ENCODE peak calls at places on chromosome 2, in ten cellular contexts. M is HFF-Myc; U is AG09319; Z is osteocyte; G is RWPE2; S is PC-9; E is CD4-positive, alpha-beta T cell; P is mammary epithelial cell; L is HL-60; Y is sigmoid colon. O is an unnamed sample.

GRCh38 chr2:157596992-157597681 is 31.5 kb downstream of the ACVR1C start:
- DNase-seq in M (no peak), G (no peak), U (no peak), E (peak; percentile 51), Y (peak; percentile 60), L (no peak), S (no peak), P (peak; percentile 11), Z (no peak), O (no peak)

GRCh38 chr2:32572737-32573136 is 55.1 kb upstream of the TTC27 start:
- DNase-seq in P (no peak), G (no peak), Y (no peak), M (no peak), Z (no peak), L (no peak), U (no peak), E (no peak), S (no peak), O (no peak)

GRCh38 chr2:197383825-197384224 is 51.0 kb downstream of the SF3B1 start:
- DNase-seq in Z (no peak), E (no peak), P (no peak), L (no peak), G (no peak), S (no peak), U (no peak), Y (no peak), M (no peak), O (no peak)

GRCh38 chr2:109258905-109259540 is 130.0 kb downstream of the SH3RF3 start:
- DNase-seq in E (no peak), S (no peak), M (no peak), Y (no peak), Z (no peak), U (no peak), G (no peak), L (no peak), P (no peak), O (no peak)

GRCh38 chr2:56531668-56532420 is 348.1 kb downstream of the CCDC85A start:
- DNase-seq in L (no peak), E (no peak), S (no peak), M (no peak), Y (no peak), G (no peak), U (no peak), P (no peak), Z (no peak), O (no peak)

GRCh38 chr2:12594590-12594989 is 122.1 kb upstream of the TRIB2 start:
- DNase-seq in M (no peak), L (no peak), Y (no peak), P (peak; percentile 46), U (no peak), G (no peak), E (no peak), S (no peak), Z (no peak), O (no peak)

GRCh38 chr2:209662091-209662490 is 109.5 kb upstream of the UNC80 start:
- DNase-seq in G (no peak), M (no peak), U (no peak), L (no peak), Z (no peak), S (no peak), Y (no peak), E (no peak), P (no peak), O (no peak)

GRCh38 chr2:158602027-158602426 is 145.3 kb downstream of the PKP4 start:
- DNase-seq in M (no peak), G (no peak), S (no peak), P (no peak), Y (no peak), L (no peak), U (no peak), Z (no peak), E (no peak), O (no peak)

GRCh38 chr2:231461516-231461971 is 2.7 kb downstream of the NCL start:
- DNase-seq in L (peak; percentile 43), Z (no peak), M (no peak), Y (no peak), G (no peak), P (no peak), U (no peak), E (no peak), S (no peak), O (no peak)

GRCh38 chr2:136117391-136117841 is 533 bp downstream of the CXCR4 start:
- DNase-seq in G (no peak), L (no peak), Z (no peak), Y (no peak), P (peak; percentile 14), S (no peak), M (no peak), E (peak; percentile 49), U (no peak), O (peak; percentile 34)

GRCh38 chr2:223526106-223526505 is 76.1 kb downstream of the SCG2 start:
- DNase-seq in U (no peak), S (peak; percentile 22), G (no peak), Y (no peak), E (no peak), Z (no peak), M (no peak), L (no peak), P (peak; percentile 65), O (no peak)

GRCh38 chr2:202185816-202186221 is 52.6 kb downstream of the SUMO1 start:
- DNase-seq in E (no peak), Y (no peak), U (peak; percentile 14), M (no peak), G (no peak), P (peak; percentile 46), L (no peak), S (peak; percentile 44), Z (no peak), O (no peak)

GRCh38 chr2:186748354-186748753 is 54.5 kb downstream of the FAM171B start:
- DNase-seq in E (no peak), Z (no peak), Y (no peak), L (no peak), P (no peak), M (peak; percentile 14), U (no peak), G (no peak), S (peak; percentile 30), O (no peak)

GRCh38 chr2:234989183-234989701 is 37.4 kb downstream of the SH3BP4 start:
- DNase-seq in G (peak; percentile 97), S (peak; percentile 98), M (no peak), P (peak; percentile 89), Z (no peak), Y (peak; percentile 91), L (no peak), U (no peak), E (no peak), O (no peak)

GRCh38 chr2:148519013-148519412 is 125.5 kb upstream of the EPC2 start:
- DNase-seq in M (no peak), P (no peak), Y (no peak), E (no peak), U (no peak), S (no peak), Z (peak; percentile 67), G (no peak), L (no peak), O (no peak)
- TF ChIP-seq CTCF in M (no peak), P (no peak), Y (no peak), E (no peak), U (no peak), S (no peak), Z (no peak), G (no peak), L (no peak), O (no peak)

GRCh38 chr2:15588329-15588919 is 3.2 kb upstream of the DDX1 start:
- DNase-seq in P (peak; percentile 28), S (peak; percentile 55), M (peak; percentile 40), Y (no peak), G (no peak), U (no peak), E (no peak), L (no peak), Z (no peak), O (peak; percentile 31)

GRCh38 chr2:15593327-15593705 is 1.6 kb downstream of the DDX1 start:
- DNase-seq in P (no peak), U (no peak), L (no peak), G (no peak), M (no peak), Z (no peak), E (no peak), S (no peak), Y (no peak), O (no peak)

GRCh38 chr2:15591373-15591691 is 336 bp upstream of the DDX1 start:
- DNase-seq in M (no peak), S (no peak), Z (no peak), G (no peak), Y (no peak), P (no peak), L (no peak), E (no peak), U (no peak), O (no peak)

GRCh38 chr2:15594291-15595256 is 2.9 kb downstream of the DDX1 start:
- DNase-seq in Y (no peak), E (no peak), P (no peak), L (no peak), M (no peak), G (no peak), S (no peak), Z (no peak), U (no peak), O (no peak)

DNA sequence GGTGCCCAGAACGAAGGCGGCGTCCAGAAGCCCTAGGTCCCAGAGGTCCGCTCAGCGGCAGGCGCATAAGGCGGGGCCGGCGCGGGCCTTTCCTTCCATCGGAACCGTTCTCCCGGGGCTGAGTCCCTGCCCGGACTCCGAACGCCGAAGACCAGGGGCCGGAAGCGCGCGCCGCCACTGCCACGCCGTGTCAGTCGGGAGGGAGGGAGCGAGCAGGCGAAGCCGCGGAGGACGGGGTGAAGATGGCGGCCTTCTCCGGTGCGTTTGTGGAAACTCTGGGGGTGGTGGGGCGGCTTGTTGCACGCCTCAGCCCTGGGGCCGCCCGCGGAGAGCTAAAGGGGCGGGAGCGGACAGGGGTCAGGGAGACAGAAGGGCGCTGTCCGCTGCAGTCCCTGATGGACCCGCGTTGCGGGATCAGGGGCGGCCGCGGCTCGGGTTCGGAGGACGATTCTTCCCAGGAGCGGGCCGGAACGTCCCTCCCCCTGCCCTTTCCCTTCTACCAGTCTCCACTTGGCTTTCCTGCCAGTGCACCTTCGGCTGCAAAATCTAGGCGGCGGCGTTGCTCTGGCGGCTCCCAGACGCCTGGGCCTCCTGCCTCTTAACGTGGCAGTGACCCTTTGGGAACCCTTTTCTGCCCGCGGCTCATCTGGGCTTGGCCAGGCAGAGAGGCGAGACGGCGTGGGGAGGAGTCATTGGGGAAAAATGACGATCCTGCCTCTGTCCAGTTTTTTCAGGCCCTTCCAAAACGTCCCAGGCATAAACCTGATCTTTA is at the start of gene DDX1:
- DNase-seq in Y (peak; percentile 92), S (peak; percentile 79), M (peak; percentile 56), G (peak; percentile 85), E (peak; percentile 79), L (peak; percentile 81), Z (peak; percentile 95), P (peak; percentile 84), U (peak; percentile 57), O (peak; percentile 90)
- TF ChIP-seq CTCF in Y (no peak), S (no peak), M (no peak), G (no peak), E (no peak), L (no peak), Z (no peak), P (no peak), U (no peak), O (no peak)

GRCh38 chr2:162155093-162155492 is 3.0 kb upstream of the GCG start:
- DNase-seq in S (no peak), P (no peak), U (no peak), G (no peak), Z (no peak), M (no peak), L (no peak), Y (no peak), E (no peak), O (no peak)
- TF ChIP-seq CTCF in S (no peak), P (peak; percentile 22), U (no peak), G (peak; percentile 24), Z (no peak), M (no peak), L (no peak), Y (no peak), E (no peak), O (peak; percentile 22)

GRCh38 chr2:181070834-181071200 is 90.4 kb downstream of the UBE2E3 start:
- DNase-seq in E (no peak), G (no peak), U (no peak), L (no peak), P (no peak), M (no peak), Z (no peak), Y (no peak), S (no peak), O (no peak)
- TF ChIP-seq CTCF in E (no peak), G (no peak), U (no peak), L (no peak), P (no peak), M (no peak), Z (no peak), Y (no peak), S (no peak), O (no peak)

O was measured in mesothelial cell of epicardium.